ENCODE peak calls at places on chromosome 4, in nine cellular contexts. One of them, this sample, is unnamed.
A peak's percentile ranks its signal among the peaks of the same experiment; 100 is the strongest.

GRCh38 chr4:182556576-182556975 is 313.4 kb downstream of the TENM3 start:
- DNase-seq in NB4: no peak
- DNase-seq in left lung: no peak
- DNase-seq in CD8-positive, alpha-beta memory T cell: no peak
- DNase-seq in AG08396: no peak
- DNase-seq in fibroblast of lung: peak; percentile 9
- DNase-seq in naive B cell: no peak
- DNase-seq in DMS153: peak; percentile 59
- DNase-seq in mammary epithelial cell: no peak
- DNase-seq in this sample: no peak

GRCh38 chr4:28062562-28062961 is 1201.9 kb downstream of the STIM2 start:
- DNase-seq in NB4: no peak
- DNase-seq in left lung: no peak
- DNase-seq in CD8-positive, alpha-beta memory T cell: no peak
- DNase-seq in AG08396: no peak
- DNase-seq in fibroblast of lung: no peak
- DNase-seq in naive B cell: no peak
- DNase-seq in DMS153: no peak
- DNase-seq in mammary epithelial cell: no peak
- DNase-seq in this sample: no peak

GRCh38 chr4:185512516-185512915 is 22.8 kb downstream of the PDLIM3 start:
- DNase-seq in NB4: no peak
- DNase-seq in left lung: no peak
- DNase-seq in CD8-positive, alpha-beta memory T cell: no peak
- DNase-seq in AG08396: peak; percentile 39
- DNase-seq in fibroblast of lung: peak; percentile 36
- DNase-seq in naive B cell: no peak
- DNase-seq in DMS153: no peak
- DNase-seq in mammary epithelial cell: peak; percentile 50
- DNase-seq in this sample: no peak

GRCh38 chr4:108272566-108272965 is 103.8 kb upstream of the LEF1 start:
- DNase-seq in NB4: no peak
- DNase-seq in left lung: no peak
- DNase-seq in CD8-positive, alpha-beta memory T cell: no peak
- DNase-seq in AG08396: no peak
- DNase-seq in fibroblast of lung: peak; percentile 54
- DNase-seq in naive B cell: no peak
- DNase-seq in DMS153: no peak
- DNase-seq in mammary epithelial cell: peak; percentile 41
- DNase-seq in this sample: no peak

GRCh38 chr4:154707877-154708276 is 35.9 kb upstream of the LRAT start:
- DNase-seq in NB4: no peak
- DNase-seq in left lung: no peak
- DNase-seq in CD8-positive, alpha-beta memory T cell: no peak
- DNase-seq in AG08396: no peak
- DNase-seq in fibroblast of lung: no peak
- DNase-seq in naive B cell: no peak
- DNase-seq in DMS153: no peak
- DNase-seq in mammary epithelial cell: peak; percentile 100
- DNase-seq in this sample: no peak

GRCh38 chr4:56674984-56675383 is 6.1 kb downstream of the HOPX start:
- DNase-seq in NB4: no peak
- DNase-seq in left lung: no peak
- DNase-seq in CD8-positive, alpha-beta memory T cell: no peak
- DNase-seq in AG08396: no peak
- DNase-seq in fibroblast of lung: no peak
- DNase-seq in naive B cell: no peak
- DNase-seq in DMS153: no peak
- DNase-seq in mammary epithelial cell: no peak
- DNase-seq in this sample: no peak

GRCh38 chr4:171876636-171877035 is 63.4 kb downstream of the GALNTL6 start:
- DNase-seq in NB4: no peak
- DNase-seq in left lung: no peak
- DNase-seq in CD8-positive, alpha-beta memory T cell: no peak
- DNase-seq in AG08396: no peak
- DNase-seq in fibroblast of lung: no peak
- DNase-seq in naive B cell: no peak
- DNase-seq in DMS153: no peak
- DNase-seq in mammary epithelial cell: no peak
- DNase-seq in this sample: no peak

GRCh38 chr4:118981839-118982381 is 93.3 kb downstream of the SYNPO2 start:
- DNase-seq in NB4: peak; percentile 73
- DNase-seq in left lung: peak; percentile 61
- DNase-seq in CD8-positive, alpha-beta memory T cell: peak; percentile 25
- DNase-seq in AG08396: peak; percentile 88
- DNase-seq in fibroblast of lung: peak; percentile 86
- DNase-seq in naive B cell: peak; percentile 28
- DNase-seq in DMS153: peak; percentile 68
- DNase-seq in mammary epithelial cell: peak; percentile 79
- DNase-seq in this sample: peak; percentile 47

GRCh38 chr4:24537025-24537424 is 47.3 kb downstream of the DHX15 start:
- DNase-seq in NB4: peak; percentile 43
- DNase-seq in left lung: no peak
- DNase-seq in CD8-positive, alpha-beta memory T cell: no peak
- DNase-seq in AG08396: no peak
- DNase-seq in fibroblast of lung: no peak
- DNase-seq in naive B cell: no peak
- DNase-seq in DMS153: no peak
- DNase-seq in mammary epithelial cell: no peak
- DNase-seq in this sample: no peak

GRCh38 chr4:27463816-27464215 is 603.2 kb downstream of the STIM2 start:
- DNase-seq in NB4: no peak
- DNase-seq in left lung: no peak
- DNase-seq in CD8-positive, alpha-beta memory T cell: no peak
- DNase-seq in AG08396: no peak
- DNase-seq in fibroblast of lung: peak; percentile 1
- DNase-seq in naive B cell: no peak
- DNase-seq in DMS153: no peak
- DNase-seq in mammary epithelial cell: peak; percentile 32
- DNase-seq in this sample: no peak

GRCh38 chr4:83232087-83232486 is 52.5 kb downstream of the COQ2 start:
- DNase-seq in NB4: no peak
- DNase-seq in left lung: no peak
- DNase-seq in CD8-positive, alpha-beta memory T cell: no peak
- DNase-seq in AG08396: no peak
- DNase-seq in fibroblast of lung: no peak
- DNase-seq in naive B cell: no peak
- DNase-seq in DMS153: no peak
- DNase-seq in mammary epithelial cell: no peak
- DNase-seq in this sample: no peak

GRCh38 chr4:47413515-47413914 is 50.0 kb downstream of the COMMD8 start:
- DNase-seq in NB4: no peak
- DNase-seq in left lung: no peak
- DNase-seq in CD8-positive, alpha-beta memory T cell: no peak
- DNase-seq in AG08396: no peak
- DNase-seq in fibroblast of lung: no peak
- DNase-seq in naive B cell: no peak
- DNase-seq in DMS153: no peak
- DNase-seq in mammary epithelial cell: no peak
- DNase-seq in this sample: no peak

GRCh38 chr4:170114636-170115035 is 24.9 kb upstream of the AADAT start:
- DNase-seq in NB4: no peak
- DNase-seq in left lung: no peak
- DNase-seq in CD8-positive, alpha-beta memory T cell: no peak
- DNase-seq in AG08396: no peak
- DNase-seq in fibroblast of lung: no peak
- DNase-seq in naive B cell: no peak
- DNase-seq in DMS153: no peak
- DNase-seq in mammary epithelial cell: no peak
- DNase-seq in this sample: no peak

GRCh38 chr4:26065833-26066232 is 151.8 kb downstream of the SMIM20 start:
- DNase-seq in NB4: no peak
- DNase-seq in left lung: no peak
- DNase-seq in CD8-positive, alpha-beta memory T cell: no peak
- DNase-seq in AG08396: no peak
- DNase-seq in fibroblast of lung: peak; percentile 39
- DNase-seq in naive B cell: no peak
- DNase-seq in DMS153: no peak
- DNase-seq in mammary epithelial cell: no peak
- DNase-seq in this sample: no peak

GRCh38 chr4:8703857-8704495 is 111.4 kb downstream of the CPZ start:
- DNase-seq in NB4: no peak
- DNase-seq in left lung: no peak
- DNase-seq in CD8-positive, alpha-beta memory T cell: no peak
- DNase-seq in AG08396: no peak
- DNase-seq in fibroblast of lung: no peak
- DNase-seq in naive B cell: no peak
- DNase-seq in DMS153: no peak
- DNase-seq in mammary epithelial cell: no peak
- DNase-seq in this sample: no peak

GRCh38 chr4:188387134-188387791 is 248.0 kb downstream of the TRIML1 start:
- DNase-seq in NB4: no peak
- DNase-seq in left lung: no peak
- DNase-seq in CD8-positive, alpha-beta memory T cell: no peak
- DNase-seq in AG08396: no peak
- DNase-seq in fibroblast of lung: no peak
- DNase-seq in naive B cell: no peak
- DNase-seq in DMS153: no peak
- DNase-seq in mammary epithelial cell: peak; percentile 83
- DNase-seq in this sample: no peak

GRCh38 chr4:87746001-87746400 is 53.4 kb upstream of the IBSP start:
- DNase-seq in NB4: no peak
- DNase-seq in left lung: no peak
- DNase-seq in CD8-positive, alpha-beta memory T cell: no peak
- DNase-seq in AG08396: no peak
- DNase-seq in fibroblast of lung: no peak
- DNase-seq in naive B cell: no peak
- DNase-seq in DMS153: no peak
- DNase-seq in mammary epithelial cell: no peak
- DNase-seq in this sample: no peak

GRCh38 chr4:175542787-175543186 is 269.3 kb downstream of the GPM6A start:
- DNase-seq in NB4: no peak
- DNase-seq in left lung: no peak
- DNase-seq in CD8-positive, alpha-beta memory T cell: no peak
- DNase-seq in AG08396: no peak
- DNase-seq in fibroblast of lung: peak; percentile 5
- DNase-seq in naive B cell: no peak
- DNase-seq in DMS153: peak; percentile 66
- DNase-seq in mammary epithelial cell: no peak
- DNase-seq in this sample: no peak

GRCh38 chr4:182604161-182604591 is 313.0 kb downstream of the DCTD start:
- DNase-seq in NB4: no peak
- DNase-seq in left lung: no peak
- DNase-seq in CD8-positive, alpha-beta memory T cell: no peak
- DNase-seq in AG08396: peak; percentile 23
- DNase-seq in fibroblast of lung: peak; percentile 57
- DNase-seq in naive B cell: no peak
- DNase-seq in DMS153: peak; percentile 52
- DNase-seq in mammary epithelial cell: no peak
- DNase-seq in this sample: no peak

GRCh38 chr4:94976371-94977011 is 218.7 kb downstream of the BMPR1B start:
- DNase-seq in NB4: no peak
- DNase-seq in left lung: no peak
- DNase-seq in CD8-positive, alpha-beta memory T cell: no peak
- DNase-seq in AG08396: no peak
- DNase-seq in fibroblast of lung: peak; percentile 59
- DNase-seq in naive B cell: no peak
- DNase-seq in DMS153: no peak
- DNase-seq in mammary epithelial cell: peak; percentile 56
- DNase-seq in this sample: no peak

GRCh38 chr4:48635310-48635709 is 144.8 kb downstream of the FRYL start:
- DNase-seq in NB4: peak; percentile 9
- DNase-seq in left lung: no peak
- DNase-seq in CD8-positive, alpha-beta memory T cell: no peak
- DNase-seq in AG08396: peak; percentile 9
- DNase-seq in fibroblast of lung: peak; percentile 10
- DNase-seq in naive B cell: no peak
- DNase-seq in DMS153: no peak
- DNase-seq in mammary epithelial cell: peak; percentile 43
- DNase-seq in this sample: peak; percentile 9

GRCh38 chr4:33837043-33837442 is 2407.3 kb downstream of the ARAP2 start:
- DNase-seq in NB4: no peak
- DNase-seq in left lung: no peak
- DNase-seq in CD8-positive, alpha-beta memory T cell: no peak
- DNase-seq in AG08396: peak; percentile 2
- DNase-seq in fibroblast of lung: peak; percentile 79
- DNase-seq in naive B cell: no peak
- DNase-seq in DMS153: no peak
- DNase-seq in mammary epithelial cell: peak; percentile 28
- DNase-seq in this sample: no peak